ENCODE peak calls at places on chromosomes 3 and 15, in six cellular contexts. R is GM10248, C is ovary, Q is AG09309, M is A673, B is IMR-90. S is an unnamed sample.
A peak's percentile ranks its signal among the peaks of the same experiment; 100 is the strongest.

GRCh38 chr3:2920103-2920502 is 190.1 kb downstream of the IL5RA start:
- DNase-seq in C (no peak), M (no peak), Q (no peak), R (peak; percentile 20), B (no peak), S (no peak)

GRCh38 chr3:44439499-44440295 is 37.8 kb downstream of the ZNF445 start:
- DNase-seq in C (peak; percentile 33), R (peak; percentile 82), B (peak; percentile 61), Q (no peak), M (peak; percentile 30), S (no peak)

GRCh38 chr3:160686955-160687535 is 10.1 kb downstream of the ARL14 start:
- DNase-seq in M (peak; percentile 31), C (no peak), Q (no peak), R (peak; percentile 31), B (peak; percentile 24), S (no peak)

GRCh38 chr3:66140106-66140505 is 80.7 kb upstream of the SLC25A26 start:
- DNase-seq in Q (no peak), R (no peak), M (no peak), C (no peak), B (no peak), S (no peak)

GRCh38 chr3:41836360-41837134 is 125.4 kb downstream of the ULK4 start:
- DNase-seq in R (peak; percentile 12), Q (no peak), B (peak; percentile 26), C (no peak), M (no peak), S (no peak)

GRCh38 chr3:66139415-66139814 is 81.4 kb upstream of the SLC25A26 start:
- DNase-seq in C (no peak), Q (no peak), R (no peak), M (no peak), B (peak; percentile 48), S (no peak)

GRCh38 chr3:128447561-128448013 is 19.1 kb downstream of the DNAJB8 start:
- DNase-seq in B (no peak), C (no peak), R (peak; percentile 43), M (no peak), Q (no peak), S (no peak)

GRCh38 chr15:81888748-81889479 is 156.9 kb downstream of the MEX3B start:
- DNase-seq in B (peak; percentile 76), Q (peak; percentile 25), R (no peak), C (no peak), M (no peak), S (no peak)

GRCh38 chr15:67067930-67068542 is 2.6 kb downstream of the SMAD3 start:
- DNase-seq in R (no peak), C (no peak), B (peak; percentile 32), M (peak; percentile 41), Q (no peak), S (no peak)

GRCh38 chr3:133437391-133438093 is 37.7 kb downstream of the BFSP2 start:
- DNase-seq in C (no peak), Q (no peak), M (peak; percentile 56), B (peak; percentile 13), R (no peak), S (no peak)

GRCh38 chr3:13452490-13453335 is 27.4 kb upstream of the HDAC11 start:
- DNase-seq in B (peak; percentile 53), C (no peak), R (peak; percentile 60), M (peak; percentile 73), Q (peak; percentile 18), S (no peak)

GRCh38 chr3:69882560-69882959 is 117.0 kb upstream of the SAMMSON start:
- DNase-seq in M (no peak), C (no peak), B (no peak), Q (no peak), R (no peak), S (no peak)

GRCh38 chr3:11774296-11774877 is 72.3 kb downstream of the TAMM41 start:
- DNase-seq in Q (no peak), B (peak; percentile 45), R (no peak), M (peak; percentile 35), C (no peak), S (peak; percentile 45)

GRCh38 chr3:183975981-183976662 is 41.6 kb downstream of the ABCC5 start:
- DNase-seq in M (peak; percentile 26), B (peak; percentile 35), R (no peak), C (no peak), Q (no peak), S (no peak)

GRCh38 chr3:31724681-31725080 is 192.0 kb downstream of the STT3B start:
- DNase-seq in M (peak; percentile 15), B (peak; percentile 62), Q (no peak), R (no peak), C (no peak), S (no peak)

GRCh38 chr3:64685800-64686445 is 1.9 kb downstream of the ADAMTS9 start:
- DNase-seq in B (peak; percentile 88), R (peak; percentile 6), Q (peak; percentile 67), M (peak; percentile 87), C (peak; percentile 97), S (peak; percentile 87)
- TF ChIP-seq CTCF in B (peak; percentile 35), R (no peak), Q (peak; percentile 50), M (peak; percentile 38), C (peak; percentile 38), S (no peak)

GRCh38 chr15:68733666-68734065 is 87.0 kb downstream of the ANP32A start:
- DNase-seq in M (no peak), R (no peak), B (no peak), C (no peak), Q (no peak), S (no peak)

GRCh38 chr15:68731318-68731897 is 89.3 kb downstream of the ANP32A start:
- DNase-seq in M (no peak), R (no peak), B (no peak), Q (no peak), C (no peak), S (no peak)

GRCh38 chr15:68732451-68732850 is 88.2 kb downstream of the ANP32A start:
- DNase-seq in B (no peak), M (no peak), C (no peak), Q (no peak), R (no peak), S (no peak)

GRCh38 chr15:68729789-68730201 is 90.9 kb downstream of the ANP32A start:
- DNase-seq in R (no peak), C (no peak), Q (no peak), B (peak; percentile 33), M (no peak), S (no peak)

GRCh38 chr15:68730491-68731317 is 90.0 kb downstream of the ANP32A start:
- DNase-seq in Q (no peak), B (peak; percentile 51), C (peak; percentile 50), R (peak; percentile 48), M (peak; percentile 78), S (peak; percentile 42)
- TF ChIP-seq CTCF in Q (peak; percentile 60), B (peak; percentile 52), C (peak; percentile 27), R (peak; percentile 46), M (peak; percentile 67), S (peak; percentile 45)

GRCh38 chr3:111303760-111304159 is 232.1 kb downstream of the NECTIN3 start:
- DNase-seq in R (no peak), Q (peak; percentile 35), C (no peak), B (peak; percentile 66), M (no peak), S (no peak)
- TF ChIP-seq CTCF in R (no peak), Q (no peak), C (no peak), B (no peak), M (no peak), S (no peak)

DNA sequence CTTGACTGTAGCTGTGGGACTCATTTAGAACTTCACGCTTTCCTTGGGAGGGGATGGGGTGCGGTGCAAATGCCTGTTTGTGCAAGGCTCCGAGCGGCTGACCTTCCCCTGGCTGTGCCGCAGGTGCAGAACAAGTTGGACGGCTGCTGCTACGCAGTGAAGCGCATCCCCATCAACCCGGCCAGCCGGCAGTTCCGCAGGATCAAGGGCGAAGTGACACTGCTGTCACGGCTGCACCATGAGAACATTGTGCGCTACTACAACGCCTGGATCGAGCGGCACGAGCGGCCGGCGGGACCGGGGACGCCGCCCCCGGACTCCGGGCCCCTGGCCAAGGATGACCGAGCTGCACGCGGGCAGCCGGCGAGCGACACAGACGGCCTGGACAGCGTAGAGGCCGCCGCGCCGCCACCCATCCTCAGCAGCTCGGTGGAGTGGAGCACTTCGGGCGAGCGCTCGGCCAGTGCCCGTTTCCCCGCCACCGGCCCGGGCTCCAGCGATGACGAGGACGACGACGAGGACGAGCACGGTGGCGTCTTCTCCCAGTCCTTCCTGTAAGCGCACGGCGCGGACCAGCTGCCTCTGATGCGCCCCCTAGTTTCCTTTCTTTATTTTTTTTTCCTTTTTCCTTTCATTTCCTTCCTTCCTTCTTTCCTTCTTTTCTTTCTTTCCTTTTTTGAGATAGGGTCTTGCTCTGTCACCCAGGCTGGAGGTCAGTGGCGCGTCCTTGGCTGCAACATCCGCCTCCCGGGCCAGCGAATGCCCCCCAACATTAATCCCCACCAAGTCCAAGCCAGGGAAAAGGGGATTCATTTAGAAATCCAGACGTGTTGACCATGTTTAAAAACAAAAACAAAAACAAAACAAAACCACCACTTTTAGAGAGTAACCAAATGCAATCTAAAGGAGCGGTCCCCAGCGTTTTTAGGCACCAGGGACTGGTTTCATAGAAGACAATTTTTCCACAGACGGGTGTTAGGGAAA is 42.7 kb downstream of the EIF2AK4 start:
- DNase-seq in M (peak; percentile 84), B (peak; percentile 52), R (peak; percentile 49), Q (no peak), C (peak; percentile 72), S (peak; percentile 67)
- TF ChIP-seq CTCF in M (peak; percentile 86), B (peak; percentile 51), R (no peak), Q (peak; percentile 65), C (peak; percentile 57), S (no peak)

DNA sequence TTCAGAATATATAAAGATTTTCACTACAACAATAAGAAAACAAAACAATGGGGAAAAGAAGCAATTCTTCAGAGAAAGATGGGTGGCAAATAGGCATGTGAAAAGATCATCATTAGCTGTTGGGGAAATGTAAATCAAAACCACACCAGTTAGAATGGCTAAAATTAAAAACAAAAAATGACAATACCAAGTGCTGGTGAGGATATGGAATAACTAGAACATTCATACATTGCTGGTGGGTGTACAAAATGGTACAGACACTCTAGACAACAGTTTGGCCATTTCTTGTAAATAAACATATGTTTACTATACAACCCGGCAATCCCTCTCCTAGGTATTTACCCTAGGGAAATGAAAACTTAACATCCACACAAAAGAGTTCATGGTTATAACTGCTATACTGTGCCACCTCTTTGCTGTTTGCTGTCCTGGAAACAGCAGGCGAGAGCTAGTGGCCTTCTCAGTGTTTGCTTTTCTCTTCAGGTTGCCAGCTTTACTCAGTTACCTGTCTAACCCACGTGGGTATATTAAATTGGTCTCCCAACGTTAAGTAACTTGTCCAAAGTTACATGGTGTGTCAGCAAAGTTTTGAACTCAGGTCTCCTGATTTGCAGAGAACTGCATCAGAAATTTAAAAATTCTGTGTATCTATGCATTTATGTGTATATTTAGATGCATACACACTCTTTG is 4.6 kb upstream of the NIT2 start:
- DNase-seq in C (no peak), M (no peak), Q (no peak), R (no peak), B (no peak), S (no peak)
- TF ChIP-seq CTCF in C (no peak), M (no peak), Q (no peak), R (no peak), B (no peak), S (no peak)